ENCODE peak calls at places on chromosomes 2 and 18, in eight cellular contexts. One of them, this sample, is unnamed.

GRCh38 chr18:79511671-79512301 is 116.1 kb downstream of the NFATC1 start:
- DNase-seq in HCT116: no peak
- DNase-seq in spleen: peak
- DNase-seq in stomach: peak
- DNase-seq in transverse colon: peak
- DNase-seq in prostate gland: no peak
- DNase-seq in GM12892: no peak
- DNase-seq in GM12891: no peak
- DNase-seq in this sample: peak

GRCh38 chr18:48580782-48581181 is 42.0 kb downstream of the CTIF start:
- DNase-seq in HCT116: no peak
- DNase-seq in spleen: no peak
- DNase-seq in stomach: no peak
- DNase-seq in transverse colon: no peak
- DNase-seq in prostate gland: no peak
- DNase-seq in GM12892: no peak
- DNase-seq in GM12891: no peak
- DNase-seq in this sample: no peak

GRCh38 chr2:105396254-105397024 is 2.4 kb downstream of the FHL2 start:
- DNase-seq in HCT116: peak
- DNase-seq in spleen: no peak
- DNase-seq in stomach: peak
- DNase-seq in transverse colon: peak
- DNase-seq in prostate gland: no peak
- DNase-seq in GM12892: no peak
- DNase-seq in GM12891: no peak
- DNase-seq in this sample: peak

GRCh38 chr2:219887870-219888269 is 260.4 kb downstream of the SLC4A3 start:
- DNase-seq in HCT116: no peak
- DNase-seq in spleen: no peak
- DNase-seq in stomach: no peak
- DNase-seq in transverse colon: no peak
- DNase-seq in prostate gland: no peak
- DNase-seq in GM12892: no peak
- DNase-seq in GM12891: no peak
- DNase-seq in this sample: no peak

GRCh38 chr18:51253476-51253875 is 56.0 kb upstream of the MEX3C start:
- DNase-seq in HCT116: no peak
- DNase-seq in spleen: no peak
- DNase-seq in stomach: no peak
- DNase-seq in transverse colon: no peak
- DNase-seq in prostate gland: no peak
- DNase-seq in GM12892: no peak
- DNase-seq in GM12891: no peak
- DNase-seq in this sample: no peak

GRCh38 chr18:48838921-48839818 is 111.6 kb downstream of the SMAD7 start:
- DNase-seq in HCT116: no peak
- DNase-seq in spleen: peak
- DNase-seq in stomach: no peak
- DNase-seq in transverse colon: no peak
- DNase-seq in prostate gland: no peak
- DNase-seq in GM12892: no peak
- DNase-seq in GM12891: no peak
- DNase-seq in this sample: no peak

GRCh38 chr2:33459745-33460144 is 16.7 kb upstream of the RASGRP3 start:
- DNase-seq in HCT116: no peak
- DNase-seq in spleen: no peak
- DNase-seq in stomach: no peak
- DNase-seq in transverse colon: no peak
- DNase-seq in prostate gland: no peak
- DNase-seq in GM12892: no peak
- DNase-seq in GM12891: no peak
- DNase-seq in this sample: no peak

GRCh38 chr2:151552287-151552686 is 142.6 kb downstream of the RIF1 start:
- DNase-seq in HCT116: no peak
- DNase-seq in spleen: no peak
- DNase-seq in stomach: no peak
- DNase-seq in transverse colon: no peak
- DNase-seq in prostate gland: no peak
- DNase-seq in GM12892: no peak
- DNase-seq in GM12891: no peak
- DNase-seq in this sample: no peak

GRCh38 chr2:95729556-95729955 is 137.8 kb downstream of the TRIM43 start:
- DNase-seq in HCT116: no peak
- DNase-seq in spleen: no peak
- DNase-seq in stomach: no peak
- DNase-seq in transverse colon: no peak
- DNase-seq in prostate gland: no peak
- DNase-seq in GM12892: no peak
- DNase-seq in GM12891: no peak
- DNase-seq in this sample: no peak

GRCh38 chr2:204365778-204366177 is 179.5 kb upstream of the PARD3B start:
- DNase-seq in HCT116: no peak
- DNase-seq in spleen: no peak
- DNase-seq in stomach: no peak
- DNase-seq in transverse colon: no peak
- DNase-seq in prostate gland: no peak
- DNase-seq in GM12892: no peak
- DNase-seq in GM12891: no peak
- DNase-seq in this sample: no peak

GRCh38 chr2:489838-490237 is 187.4 kb downstream of the TMEM18 start:
- DNase-seq in HCT116: no peak
- DNase-seq in spleen: no peak
- DNase-seq in stomach: no peak
- DNase-seq in transverse colon: no peak
- DNase-seq in prostate gland: no peak
- DNase-seq in GM12892: no peak
- DNase-seq in GM12891: no peak
- DNase-seq in this sample: no peak

GRCh38 chr2:96546321-96546720 is 9.8 kb downstream of the ARID5A start:
- DNase-seq in HCT116: no peak
- DNase-seq in spleen: peak
- DNase-seq in stomach: no peak
- DNase-seq in transverse colon: no peak
- DNase-seq in prostate gland: no peak
- DNase-seq in GM12892: no peak
- DNase-seq in GM12891: no peak
- DNase-seq in this sample: no peak

GRCh38 chr2:12730265-12730664 is 13.5 kb downstream of the TRIB2 start:
- DNase-seq in HCT116: no peak
- DNase-seq in spleen: no peak
- DNase-seq in stomach: no peak
- DNase-seq in transverse colon: no peak
- DNase-seq in prostate gland: no peak
- DNase-seq in GM12892: no peak
- DNase-seq in GM12891: no peak
- DNase-seq in this sample: no peak

GRCh38 chr18:35861367-35862114 is 110.9 kb upstream of the RMP24 start:
- DNase-seq in HCT116: no peak
- DNase-seq in spleen: no peak
- DNase-seq in stomach: no peak
- DNase-seq in transverse colon: no peak
- DNase-seq in prostate gland: no peak
- DNase-seq in GM12892: no peak
- DNase-seq in GM12891: peak
- DNase-seq in this sample: no peak

GRCh38 chr2:120528051-120528692 is 182.2 kb downstream of the INHBB start:
- DNase-seq in HCT116: no peak
- DNase-seq in spleen: peak
- DNase-seq in stomach: no peak
- DNase-seq in transverse colon: no peak
- DNase-seq in prostate gland: no peak
- DNase-seq in GM12892: no peak
- DNase-seq in GM12891: no peak
- DNase-seq in this sample: no peak

GRCh38 chr2:101815154-101815553 is 117.6 kb downstream of the MAP4K4 start:
- DNase-seq in HCT116: no peak
- DNase-seq in spleen: no peak
- DNase-seq in stomach: no peak
- DNase-seq in transverse colon: no peak
- DNase-seq in prostate gland: no peak
- DNase-seq in GM12892: no peak
- DNase-seq in GM12891: no peak
- DNase-seq in this sample: no peak

GRCh38 chr2:129801575-129801974 is 177.9 kb upstream of the RAB6C start:
- DNase-seq in HCT116: no peak
- DNase-seq in spleen: no peak
- DNase-seq in stomach: no peak
- DNase-seq in transverse colon: no peak
- DNase-seq in prostate gland: no peak
- DNase-seq in GM12892: no peak
- DNase-seq in GM12891: no peak
- DNase-seq in this sample: no peak

GRCh38 chr2:168186452-168186851 is 60.9 kb downstream of the STK39 start:
- DNase-seq in HCT116: no peak
- DNase-seq in spleen: no peak
- DNase-seq in stomach: no peak
- DNase-seq in transverse colon: no peak
- DNase-seq in prostate gland: no peak
- DNase-seq in GM12892: no peak
- DNase-seq in GM12891: no peak
- DNase-seq in this sample: no peak

GRCh38 chr2:70686577-70687460 is 81.2 kb downstream of the ADD2 start:
- DNase-seq in HCT116: peak
- DNase-seq in spleen: peak
- DNase-seq in stomach: no peak
- DNase-seq in transverse colon: no peak
- DNase-seq in prostate gland: no peak
- DNase-seq in GM12892: peak
- DNase-seq in GM12891: peak
- DNase-seq in this sample: no peak

GRCh38 chr2:236680461-236680860 is 110.8 kb downstream of the ACKR3 start:
- DNase-seq in HCT116: no peak
- DNase-seq in spleen: no peak
- DNase-seq in stomach: no peak
- DNase-seq in transverse colon: no peak
- DNase-seq in prostate gland: no peak
- DNase-seq in GM12892: no peak
- DNase-seq in GM12891: no peak
- DNase-seq in this sample: no peak

GRCh38 chr2:120964819-120965218 is 229.2 kb downstream of the GLI2 start:
- DNase-seq in HCT116: no peak
- DNase-seq in spleen: no peak
- DNase-seq in stomach: no peak
- DNase-seq in transverse colon: no peak
- DNase-seq in prostate gland: no peak
- DNase-seq in GM12892: no peak
- DNase-seq in GM12891: no peak
- DNase-seq in this sample: no peak

GRCh38 chr2:32990556-32990955 is 43.8 kb downstream of the LTBP1 start:
- DNase-seq in HCT116: no peak
- DNase-seq in spleen: no peak
- DNase-seq in stomach: no peak
- DNase-seq in transverse colon: no peak
- DNase-seq in prostate gland: no peak
- DNase-seq in GM12892: no peak
- DNase-seq in GM12891: no peak
- DNase-seq in this sample: no peak

GRCh38 chr2:127413782-127414743 is 4.2 kb upstream of the PROC start:
- DNase-seq in HCT116: no peak
- DNase-seq in spleen: no peak
- DNase-seq in stomach: peak
- DNase-seq in transverse colon: no peak
- DNase-seq in prostate gland: no peak
- DNase-seq in GM12892: no peak
- DNase-seq in GM12891: no peak
- DNase-seq in this sample: no peak
- TF ChIP-seq POLR2AphosphoS5 in HCT116: no peak
- TF ChIP-seq POLR2AphosphoS5 in spleen: no peak
- TF ChIP-seq POLR2AphosphoS5 in stomach: no peak
- TF ChIP-seq POLR2AphosphoS5 in transverse colon: no peak
- TF ChIP-seq POLR2AphosphoS5 in prostate gland: no peak
- TF ChIP-seq POLR2AphosphoS5 in GM12892: no peak
- TF ChIP-seq POLR2AphosphoS5 in GM12891: no peak
- TF ChIP-seq POLR2AphosphoS5 in this sample: no peak

DNA sequence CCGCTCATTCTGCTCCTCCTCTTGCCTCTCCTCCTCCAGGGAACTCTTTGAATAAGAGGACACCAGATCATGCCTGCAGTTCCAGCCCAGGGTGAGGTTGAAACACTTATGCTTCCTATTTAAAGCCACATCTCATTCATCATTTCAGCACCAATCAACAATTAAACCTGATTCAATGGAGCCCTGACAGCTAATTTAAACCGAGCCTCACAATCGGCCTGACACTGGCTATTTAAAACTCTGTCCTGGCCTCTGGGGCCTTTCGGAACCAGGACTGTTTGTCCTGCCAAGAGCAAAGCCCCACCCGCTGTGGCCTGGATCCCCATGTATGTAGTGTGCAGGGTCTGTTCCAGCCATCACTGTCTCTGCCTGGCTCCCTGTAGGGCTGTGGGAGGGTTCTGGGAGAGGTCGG is 97.5 kb downstream of the MCFD2 start:
- DNase-seq in HCT116: no peak
- DNase-seq in spleen: peak
- DNase-seq in stomach: no peak
- DNase-seq in transverse colon: peak
- DNase-seq in prostate gland: no peak
- DNase-seq in GM12892: no peak
- DNase-seq in GM12891: no peak
- DNase-seq in this sample: no peak
- TF ChIP-seq POLR2AphosphoS5 in HCT116: no peak
- TF ChIP-seq POLR2AphosphoS5 in spleen: peak
- TF ChIP-seq POLR2AphosphoS5 in stomach: peak
- TF ChIP-seq POLR2AphosphoS5 in transverse colon: no peak
- TF ChIP-seq POLR2AphosphoS5 in prostate gland: peak
- TF ChIP-seq POLR2AphosphoS5 in GM12892: no peak
- TF ChIP-seq POLR2AphosphoS5 in GM12891: no peak
- TF ChIP-seq POLR2AphosphoS5 in this sample: peak

GRCh38 chr18:76410660-76411417 is 84.2 kb downstream of the ZNF516 start:
- DNase-seq in HCT116: no peak
- DNase-seq in spleen: no peak
- DNase-seq in stomach: no peak
- DNase-seq in transverse colon: no peak
- DNase-seq in prostate gland: no peak
- DNase-seq in GM12892: no peak
- DNase-seq in GM12891: no peak
- DNase-seq in this sample: no peak
- TF ChIP-seq POLR2AphosphoS5 in HCT116: no peak
- TF ChIP-seq POLR2AphosphoS5 in spleen: no peak
- TF ChIP-seq POLR2AphosphoS5 in stomach: no peak
- TF ChIP-seq POLR2AphosphoS5 in transverse colon: no peak
- TF ChIP-seq POLR2AphosphoS5 in prostate gland: no peak
- TF ChIP-seq POLR2AphosphoS5 in GM12892: no peak
- TF ChIP-seq POLR2AphosphoS5 in GM12891: no peak
- TF ChIP-seq POLR2AphosphoS5 in this sample: no peak

DNA sequence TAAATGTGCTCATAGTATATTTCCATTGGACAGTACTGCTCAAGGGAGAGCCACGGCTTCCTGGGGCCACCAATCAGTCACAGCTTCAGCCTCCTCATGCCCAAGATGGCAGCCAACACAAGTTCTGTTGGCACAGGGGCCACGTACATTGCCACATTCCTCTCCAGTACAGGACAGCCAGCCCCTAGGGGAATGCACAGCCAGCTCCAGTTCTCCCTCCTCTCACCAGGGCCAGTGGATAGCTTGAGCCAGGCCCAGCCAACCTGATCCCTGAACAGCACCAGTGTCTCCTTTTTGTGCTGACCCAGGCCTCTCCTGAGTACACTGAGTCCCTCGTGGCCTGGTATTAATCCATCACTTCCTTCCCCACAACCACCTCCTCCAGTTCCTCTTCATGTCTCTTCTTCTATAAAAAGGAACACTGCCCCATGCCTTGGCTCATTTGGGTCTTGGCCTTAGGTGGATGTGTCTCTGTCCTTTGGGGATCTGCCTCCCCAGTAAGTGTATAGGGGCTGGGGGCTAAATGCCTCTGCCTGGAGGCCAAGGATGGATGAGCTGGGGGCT is 168.7 kb downstream of the TNS1 start:
- DNase-seq in HCT116: no peak
- DNase-seq in spleen: no peak
- DNase-seq in stomach: no peak
- DNase-seq in transverse colon: no peak
- DNase-seq in prostate gland: no peak
- DNase-seq in GM12892: no peak
- DNase-seq in GM12891: no peak
- DNase-seq in this sample: no peak
- TF ChIP-seq POLR2AphosphoS5 in HCT116: no peak
- TF ChIP-seq POLR2AphosphoS5 in spleen: peak
- TF ChIP-seq POLR2AphosphoS5 in stomach: no peak
- TF ChIP-seq POLR2AphosphoS5 in transverse colon: peak
- TF ChIP-seq POLR2AphosphoS5 in prostate gland: no peak
- TF ChIP-seq POLR2AphosphoS5 in GM12892: no peak
- TF ChIP-seq POLR2AphosphoS5 in GM12891: no peak
- TF ChIP-seq POLR2AphosphoS5 in this sample: no peak